ENCODE peak calls at places on chromosomes 16 and 17, in six cellular contexts. G is breast epithelium; Q is GM04504; B is activated naive CD8-positive, alpha-beta T cell treated with anti-CD3 and anti-CD28 coated beads for 36 hours; F is sciatic nerve; C is stimulated activated effector memory CD8-positive, alpha-beta T cell treated with anti-CD3 and anti-CD28 coated beads, Interleukin-12 subunit alpha, Interleukin-12 subunit beta, amount 100 ng/mL, for 72 hours. P is an unnamed sample.

GRCh38 chr17:42321555-42321954 is 33.3 kb downstream of the STAT5A start:
- DNase-seq in F (no peak), C (no peak), Q (no peak), G (no peak), B (no peak), P (no peak)

GRCh38 chr17:39726617-39727016 is 3.7 kb downstream of the MIEN1 start:
- DNase-seq in F (no peak), G (no peak), B (no peak), Q (no peak), C (no peak), P (no peak)

GRCh38 chr17:28390984-28391383 is 15.0 kb downstream of the SLC46A1 start:
- DNase-seq in B (no peak), C (no peak), G (no peak), Q (no peak), F (no peak), P (no peak)

GRCh38 chr17:37417852-37418251 is 11.2 kb downstream of the TADA2A start:
- DNase-seq in C (no peak), B (no peak), G (no peak), F (no peak), Q (no peak), P (no peak)

GRCh38 chr16:15946257-15947044 is 3.0 kb upstream of the ABCC1 start:
- DNase-seq in B (no peak), Q (peak), C (no peak), G (no peak), F (no peak), P (peak)

GRCh38 chr17:80281516-80281915 is 20.9 kb downstream of the RNF213 start:
- DNase-seq in F (no peak), B (no peak), Q (no peak), G (no peak), C (no peak), P (no peak)

GRCh38 chr17:65783845-65784334 is 222.4 kb upstream of the AXIN2 start:
- DNase-seq in Q (peak), G (no peak), F (no peak), B (no peak), C (no peak), P (peak)

GRCh38 chr17:6543079-6544010 is 13.0 kb downstream of the PITPNM3 start:
- DNase-seq in C (no peak), Q (no peak), F (no peak), G (no peak), B (no peak), P (no peak)